ENCODE peak calls at places on chromosome 6, in six cellular contexts. I, E, X, C, V and K are unnamed samples.
A peak's percentile ranks its signal among the peaks of the same experiment; 100 is the strongest.

GRCh38 chr6:160265869-160266476 is 7.4 kb upstream of the SLC22A2 start:
- DNase-seq in X (no peak), E (no peak), V (no peak), C (no peak), I (no peak), K (no peak)

GRCh38 chr6:56046576-56046975 is 171.2 kb upstream of the BMP5 start:
- DNase-seq in X (no peak), E (peak; percentile 1), V (peak; percentile 43), C (no peak), I (no peak), K (no peak)

GRCh38 chr6:35491558-35492541 is 5.0 kb downstream of the TEAD3 start:
- DNase-seq in V (no peak), C (peak; percentile 41), I (no peak), E (no peak), X (no peak), K (no peak)

GRCh38 chr6:167858086-167858591 is 31.4 kb downstream of the AFDN start:
- DNase-seq in I (no peak), V (peak; percentile 69), E (peak; percentile 51), X (no peak), C (no peak), K (no peak)

GRCh38 chr6:134056046-134056445 is 3.6 kb upstream of the SLC2A12 start:
- DNase-seq in C (no peak), E (no peak), I (no peak), X (no peak), V (no peak), K (no peak)

GRCh38 chr6:104789770-104790190 is 69.9 kb downstream of the HACE1 start:
- DNase-seq in V (peak; percentile 61), E (peak; percentile 55), C (no peak), X (no peak), I (no peak), K (peak; percentile 27)

GRCh38 chr6:70389261-70389660 is 24.0 kb upstream of the FAM135A start:
- DNase-seq in X (no peak), E (no peak), V (no peak), C (no peak), I (no peak), K (no peak)

GRCh38 chr6:28135393-28135792 is 6.3 kb upstream of the ZKSCAN8 start:
- DNase-seq in C (no peak), V (no peak), X (no peak), I (no peak), E (no peak), K (peak; percentile 37)

GRCh38 chr6:80259113-80259512 is 152.6 kb downstream of the BCKDHB start:
- DNase-seq in E (no peak), V (no peak), X (no peak), I (no peak), C (no peak), K (no peak)

GRCh38 chr6:44805239-44805849 is 417.8 kb downstream of the CDC5L start:
- DNase-seq in X (no peak), I (no peak), C (no peak), E (peak; percentile 83), V (no peak), K (no peak)

GRCh38 chr6:64299176-64299575 is 663.6 kb downstream of the PHF3 start:
- DNase-seq in E (no peak), C (no peak), X (no peak), V (no peak), I (no peak), K (no peak)

GRCh38 chr6:35168461-35168861 is 27.3 kb upstream of the TCP11 start:
- DNase-seq in V (no peak), C (no peak), E (no peak), X (no peak), I (peak; percentile 37), K (no peak)

GRCh38 chr6:94668896-94669295 is 908.4 kb upstream of the MANEA start:
- DNase-seq in C (no peak), X (no peak), E (no peak), V (no peak), I (no peak), K (peak; percentile 37)

GRCh38 chr6:40315055-40315454 is 272.1 kb downstream of the LRFN2 start:
- DNase-seq in V (no peak), X (no peak), E (no peak), I (no peak), C (no peak), K (no peak)

GRCh38 chr6:135018961-135019360 is 35.7 kb downstream of the HBS1L start:
- DNase-seq in X (no peak), C (no peak), V (no peak), E (no peak), I (no peak), K (no peak)

GRCh38 chr6:26576407-26576843 is 20.3 kb upstream of the ABT1 start:
- DNase-seq in E (no peak), C (no peak), X (no peak), I (no peak), V (peak; percentile 10), K (no peak)

GRCh38 chr6:41440958-41441357 is 105.2 kb upstream of the FOXP4 start:
- DNase-seq in X (no peak), V (no peak), I (no peak), C (no peak), E (no peak), K (no peak)

GRCh38 chr6:105601541-105602174 is 198.8 kb upstream of the PREP start:
- DNase-seq in V (peak; percentile 98), X (no peak), I (no peak), C (no peak), E (peak; percentile 100), K (peak; percentile 35)

GRCh38 chr6:4640139-4640538 is 136.1 kb upstream of the CDYL start:
- DNase-seq in I (no peak), C (no peak), E (peak; percentile 89), V (peak; percentile 19), X (no peak), K (no peak)

GRCh38 chr6:29584821-29585220 is at the start of gene OR2H2:
- DNase-seq in I (no peak), X (no peak), C (no peak), V (no peak), E (no peak), K (no peak)

GRCh38 chr6:87789198-87789899 is 87.3 kb upstream of the AKIRIN2 start:
- DNase-seq in V (peak; percentile 82), I (no peak), X (no peak), E (peak; percentile 46), C (no peak), K (peak; percentile 59)

GRCh38 chr6:152982768-152983636 is at the start of gene FBXO5:
- DNase-seq in V (peak; percentile 98), C (peak; percentile 98), I (peak; percentile 96), E (peak; percentile 97), X (peak; percentile 94), K (peak; percentile 99)
- H3K4ac ChIP-seq in V (peak within 1 kb of the TSS; percentile 90), C (no peak within 1 kb of the TSS), I (peak within 1 kb of the TSS; percentile 53), E (peak within 1 kb of the TSS; percentile 100), X (peak within 1 kb of the TSS; percentile 89), K (peak within 1 kb of the TSS; percentile 98)

GRCh38 chr6:3522561-3523287 is 65.9 kb upstream of the SLC22A23 start:
- DNase-seq in C (no peak), I (no peak), V (peak; percentile 43), E (peak; percentile 91), X (no peak), K (peak; percentile 77)
- H2BK15ac ChIP-seq in C (no peak overlapping the region), I (no peak overlapping the region), V (no peak overlapping the region), E (peak overlapping the region; percentile 91), X (no peak overlapping the region), K (no peak overlapping the region)

GRCh38 chr6:12017263-12017662 is 5.2 kb downstream of the HIVEP1 start:
- DNase-seq in E (no peak), I (no peak), C (no peak), X (no peak), V (no peak), K (no peak)
- H3K4ac ChIP-seq in E (no peak overlapping the region), I (no peak overlapping the region), C (no peak overlapping the region), X (no peak overlapping the region), V (no peak overlapping the region), K (no peak overlapping the region)

DNA sequence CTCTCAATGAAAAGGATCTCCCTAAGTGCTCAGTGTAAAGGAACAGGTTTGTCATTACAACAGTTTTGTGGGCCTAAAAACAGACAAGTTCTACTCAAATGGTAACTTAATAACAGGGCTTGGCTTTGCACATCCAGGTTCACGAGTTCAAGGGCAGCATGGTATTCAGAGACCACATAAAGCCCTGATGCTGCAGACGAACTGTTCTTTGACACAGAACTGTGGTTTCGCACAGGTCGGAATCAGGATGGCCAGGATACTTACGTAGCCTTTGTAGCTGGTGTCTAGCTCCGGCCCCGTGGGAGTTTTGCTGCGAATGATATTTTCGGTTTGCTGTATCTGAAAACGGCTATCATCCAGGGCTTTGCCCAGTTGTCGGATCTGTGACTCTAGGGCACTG is 335.9 kb downstream of the ESR1 start:
- DNase-seq in I (no peak), C (no peak), X (no peak), V (no peak), E (no peak), K (no peak)
- H2BK15ac ChIP-seq in I (no peak overlapping the region), C (no peak overlapping the region), X (no peak overlapping the region), V (no peak overlapping the region), E (no peak overlapping the region), K (no peak overlapping the region)

GRCh38 chr6:7541175-7542064 is at the start of gene DSP:
- DNase-seq in V (peak; percentile 41), I (peak; percentile 61), E (no peak), C (peak; percentile 78), X (peak; percentile 83), K (peak; percentile 84)
- H3K4ac ChIP-seq in V (peak within 1 kb of the TSS; percentile 32), I (peak within 1 kb of the TSS; percentile 91), E (peak within 1 kb of the TSS; percentile 64), C (no peak within 1 kb of the TSS), X (peak within 1 kb of the TSS; percentile 76), K (peak within 1 kb of the TSS; percentile 41)